ENCODE peak calls at places on chromosome 18, in eight cellular contexts. Z is HCT116, W is suprapubic skin, I is prostate gland, Q is stomach, G is spleen, O is endothelial cell of umbilical vein, M is upper lobe of left lung. K is an unnamed sample.

GRCh38 chr18:76442413-76443171 is 52.5 kb downstream of the ZNF516 start:
- DNase-seq in Z (no peak), M (peak; percentile 81), G (peak; percentile 73), I (no peak), W (no peak), O (no peak), Q (no peak), K (no peak)

GRCh38 chr18:23301971-23302370 is 151.1 kb upstream of the RIOK3 start:
- DNase-seq in Z (no peak), I (no peak), G (no peak), W (no peak), M (no peak), O (no peak), Q (no peak), K (no peak)

GRCh38 chr18:58661423-58661822 is 9.8 kb upstream of the MALT1 start:
- DNase-seq in Z (no peak), G (no peak), W (no peak), Q (no peak), O (no peak), M (no peak), I (no peak), K (no peak)

GRCh38 chr18:70322928-70323327 is 34.1 kb downstream of the SOCS6 start:
- DNase-seq in O (no peak), M (no peak), W (no peak), I (no peak), G (no peak), Z (no peak), Q (no peak), K (no peak)

GRCh38 chr18:68355637-68356036 is 359.3 kb downstream of the TMX3 start:
- DNase-seq in O (no peak), Q (no peak), W (no peak), I (peak; percentile 43), M (no peak), G (no peak), Z (no peak), K (no peak)

GRCh38 chr18:36296591-36297418 is 708 bp upstream of the FHOD3 start:
- DNase-seq in O (peak; percentile 68), Z (peak; percentile 40), M (peak; percentile 83), I (peak; percentile 30), Q (no peak), G (no peak), W (no peak), K (peak; percentile 89)

GRCh38 chr18:7177131-7177744 is 53.7 kb upstream of the LRRC30 start:
- DNase-seq in M (no peak), O (peak; percentile 49), I (peak; percentile 47), W (no peak), Q (no peak), Z (no peak), G (no peak), K (no peak)

GRCh38 chr18:56888978-56889377 is 237.8 kb downstream of the WDR7 start:
- DNase-seq in I (no peak), W (no peak), G (no peak), Q (no peak), M (no peak), O (no peak), Z (no peak), K (no peak)

GRCh38 chr18:77495982-77496690 is 246.5 kb downstream of the GALR1 start:
- DNase-seq in G (no peak), Q (no peak), W (no peak), M (no peak), Z (no peak), I (no peak), O (no peak), K (no peak)

GRCh38 chr18:50183556-50183955 is 11.4 kb downstream of the MYO5B start:
- DNase-seq in G (no peak), Z (peak; percentile 46), O (no peak), Q (no peak), W (no peak), I (no peak), M (no peak), K (peak; percentile 37)

GRCh38 chr18:76619342-76620315 is 124.6 kb upstream of the ZNF516 start:
- DNase-seq in Z (no peak), O (no peak), M (peak; percentile 75), G (peak; percentile 82), W (peak; percentile 77), Q (peak; percentile 81), I (peak; percentile 45), K (no peak)

GRCh38 chr18:71809711-71810110 is 734.4 kb downstream of the CBLN2 start:
- DNase-seq in W (no peak), I (no peak), Q (no peak), O (no peak), Z (no peak), M (no peak), G (no peak), K (no peak)

GRCh38 chr18:55395811-55396210 is 192.2 kb downstream of the TCF4 start:
- DNase-seq in Z (no peak), M (no peak), W (no peak), Q (no peak), I (no peak), O (no peak), G (no peak), K (no peak)

GRCh38 chr18:1090758-1091157 is 186.1 kb downstream of the ADCYAP1 start:
- DNase-seq in Z (no peak), I (no peak), Q (no peak), W (no peak), M (no peak), O (no peak), G (no peak), K (no peak)

GRCh38 chr18:8946046-8946838 is 156.3 kb upstream of the NDUFV2 start:
- DNase-seq in G (no peak), I (no peak), O (no peak), Z (no peak), W (no peak), Q (no peak), M (no peak), K (no peak)

GRCh38 chr18:45014047-45014501 is 333.4 kb downstream of the SETBP1 start:
- DNase-seq in Z (no peak), O (peak; percentile 82), G (no peak), I (no peak), Q (no peak), W (no peak), M (no peak), K (no peak)

GRCh38 chr18:44725300-44726096 is 44.8 kb downstream of the SETBP1 start:
- DNase-seq in I (no peak), W (no peak), Q (no peak), Z (no peak), O (peak; percentile 79), G (peak; percentile 85), M (no peak), K (no peak)

GRCh38 chr18:13376841-13377351 is 158.3 kb downstream of the LDLRAD4 start:
- DNase-seq in M (no peak), W (no peak), G (no peak), Q (no peak), I (no peak), O (no peak), Z (no peak), K (no peak)

GRCh38 chr18:37564796-37565137 is 831 bp downstream of the CELF4 start:
- DNase-seq in M (peak; percentile 82), Z (no peak), W (no peak), Q (peak; percentile 42), O (peak; percentile 19), I (peak; percentile 56), G (peak; percentile 77), K (no peak)

GRCh38 chr18:37451239-37451825 is 114.3 kb downstream of the CELF4 start:
- DNase-seq in O (no peak), G (no peak), W (no peak), Z (no peak), M (no peak), Q (no peak), I (no peak), K (no peak)

GRCh38 chr18:10530852-10531251 is 5.0 kb downstream of the NAPG start:
- DNase-seq in W (no peak), G (no peak), O (no peak), Q (no peak), M (no peak), Z (no peak), I (no peak), K (no peak)

GRCh38 chr18:62524443-62525200 is 1.8 kb downstream of the ZCCHC2 start:
- DNase-seq in O (peak; percentile 66), I (peak; percentile 58), W (peak; percentile 76), G (peak; percentile 95), Q (peak; percentile 73), M (peak; percentile 93), Z (no peak), K (no peak)
- TF ChIP-seq POLR2AphosphoS5 in O (peak; percentile 26), I (peak; percentile 35), W (no peak), G (peak; percentile 63), Q (peak; percentile 28), M (peak; percentile 44), Z (no peak), K (no peak)

DNA sequence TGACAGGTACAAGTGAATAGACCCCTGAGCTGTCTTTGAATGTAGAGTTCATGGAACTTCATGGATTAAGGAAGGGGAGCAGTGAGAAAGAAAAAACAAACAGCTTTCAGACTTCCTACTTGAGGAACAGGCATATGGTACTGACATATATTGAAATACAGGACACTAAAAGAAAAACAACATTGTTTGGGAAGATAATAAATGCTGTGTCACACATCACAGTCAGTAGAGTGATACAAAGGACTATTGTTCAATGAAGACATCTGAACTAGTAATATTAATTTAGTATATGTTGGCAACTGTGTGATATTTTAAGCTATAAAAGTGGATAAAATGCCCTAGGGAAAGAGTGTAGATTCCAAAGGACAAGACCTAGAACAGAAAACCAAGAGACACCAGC is 3.3 kb downstream of the DSC2 start:
- DNase-seq in M (no peak), Z (no peak), Q (no peak), G (no peak), W (no peak), O (no peak), I (no peak), K (no peak)
- H3K4me1 ChIP-seq in M (no peaks in the 10 kb centered on the region), Z (peaks cover 56% of the 10 kb centered on the region), Q (peaks cover 13% of the 10 kb centered on the region), G (no peaks in the 10 kb centered on the region), W (peaks cover 19% of the 10 kb centered on the region), O (no peaks in the 10 kb centered on the region), I (no peaks in the 10 kb centered on the region), K (no peaks in the 10 kb centered on the region)

DNA sequence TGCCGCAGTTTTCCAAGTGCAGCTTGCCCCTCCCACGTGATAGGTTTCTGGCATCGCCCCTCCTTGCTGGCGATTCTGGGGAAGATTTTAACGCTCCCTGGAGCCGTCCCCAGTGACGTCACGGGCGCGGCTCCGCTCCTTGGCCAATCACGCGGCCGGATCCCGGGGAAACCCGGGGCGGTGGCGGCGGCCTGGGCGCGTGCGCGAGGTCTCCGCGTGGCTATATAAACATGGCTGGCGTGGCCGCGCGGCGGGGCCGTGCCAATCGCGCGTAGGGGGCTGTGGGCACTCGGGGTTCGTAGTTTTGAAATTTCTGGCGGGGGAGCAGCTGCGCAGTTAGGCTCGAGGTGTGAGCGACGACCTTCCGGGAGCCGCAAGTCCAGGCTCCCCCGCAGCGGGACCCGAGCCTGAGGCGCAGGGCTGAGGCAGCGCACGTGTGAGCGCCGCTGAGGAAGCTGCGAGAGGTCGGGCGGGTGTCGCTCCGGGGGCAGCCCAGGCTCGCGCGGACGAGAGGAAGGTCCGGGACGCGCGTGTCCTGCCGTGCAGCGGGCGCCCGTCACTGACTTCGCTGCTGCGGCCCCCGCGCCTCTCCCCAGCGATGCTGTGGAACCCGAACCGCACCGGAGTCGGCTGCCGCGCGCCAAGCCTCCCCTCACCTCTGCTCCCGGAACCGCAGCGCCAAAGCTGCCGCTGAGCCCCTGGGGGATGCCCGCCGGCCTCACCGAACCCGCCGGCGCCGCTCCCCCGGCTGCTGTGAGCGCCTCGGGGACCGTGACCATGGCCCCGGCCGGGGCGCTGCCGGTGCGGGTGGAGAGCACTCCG is at the start of gene TAF4B:
- DNase-seq in I (peak; percentile 93), W (peak; percentile 97), Z (peak; percentile 90), M (peak; percentile 99), Q (peak; percentile 94), G (peak; percentile 96), O (peak; percentile 93), K (peak; percentile 93)
- TF ChIP-seq POLR2AphosphoS5 in I (peak; percentile 96), W (no peak), Z (peak; percentile 87), M (peak; percentile 73), Q (peak; percentile 69), G (peak; percentile 95), O (no peak), K (peak; percentile 89)

GRCh38 chr18:59923539-59924196 is 23.9 kb downstream of the PMAIP1 start:
- DNase-seq in I (no peak), Q (no peak), O (no peak), Z (no peak), W (no peak), M (no peak), G (no peak), K (no peak)
- H3K4me1 ChIP-seq in I (no peaks in the 10 kb centered on the region), Q (no peaks in the 10 kb centered on the region), O (peaks cover 2% of the 10 kb centered on the region), Z (peaks cover 43% of the 10 kb centered on the region), W (peaks cover 13% of the 10 kb centered on the region), M (no peaks in the 10 kb centered on the region), G (no peaks in the 10 kb centered on the region), K (no peaks in the 10 kb centered on the region)

K was measured in vagina.